ENCODE peak calls at places on chromosome 10, in five cellular contexts. One of them, this sample, is unnamed.

GRCh38 chr10:28300027-28300426 is 2.8 kb downstream of the MPP7 start:
- DNase-seq in sigmoid colon: no peak
- DNase-seq in suprapubic skin: no peak
- DNase-seq in HCT116: no peak
- DNase-seq in spleen: no peak
- DNase-seq in this sample: no peak

GRCh38 chr10:133336131-133337078 is at the start of gene CALY:
- DNase-seq in sigmoid colon: no peak
- DNase-seq in suprapubic skin: no peak
- DNase-seq in HCT116: no peak
- DNase-seq in spleen: peak; percentile 90
- DNase-seq in this sample: peak; percentile 59

GRCh38 chr10:52653510-52653909 is 119.1 kb downstream of the MBL2 start:
- DNase-seq in sigmoid colon: no peak
- DNase-seq in suprapubic skin: no peak
- DNase-seq in HCT116: no peak
- DNase-seq in spleen: no peak
- DNase-seq in this sample: no peak

GRCh38 chr10:62562101-62562500 is 187.9 kb downstream of the ZNF365 start:
- DNase-seq in sigmoid colon: no peak
- DNase-seq in suprapubic skin: no peak
- DNase-seq in HCT116: no peak
- DNase-seq in spleen: no peak
- DNase-seq in this sample: no peak

GRCh38 chr10:24929056-24929544 is 23.3 kb downstream of the PRTFDC1 start:
- DNase-seq in sigmoid colon: no peak
- DNase-seq in suprapubic skin: no peak
- DNase-seq in HCT116: no peak
- DNase-seq in spleen: no peak
- DNase-seq in this sample: no peak

GRCh38 chr10:50846753-50847152 is 38.7 kb downstream of the A1CF start:
- DNase-seq in sigmoid colon: no peak
- DNase-seq in suprapubic skin: no peak
- DNase-seq in HCT116: peak; percentile 74
- DNase-seq in spleen: no peak
- DNase-seq in this sample: no peak

GRCh38 chr10:8992009-8992408 is 937.5 kb downstream of the GATA3 start:
- DNase-seq in sigmoid colon: no peak
- DNase-seq in suprapubic skin: no peak
- DNase-seq in HCT116: no peak
- DNase-seq in spleen: no peak
- DNase-seq in this sample: no peak

GRCh38 chr10:22321156-22321711 is 335 bp downstream of the BMI1 start:
- DNase-seq in sigmoid colon: peak; percentile 81
- DNase-seq in suprapubic skin: peak; percentile 89
- DNase-seq in HCT116: no peak
- DNase-seq in spleen: peak; percentile 92
- DNase-seq in this sample: peak; percentile 57

GRCh38 chr10:30691601-30692015 is 62.1 kb upstream of the LYZL2 start:
- DNase-seq in sigmoid colon: no peak
- DNase-seq in suprapubic skin: no peak
- DNase-seq in HCT116: no peak
- DNase-seq in spleen: no peak
- DNase-seq in this sample: no peak

GRCh38 chr10:4541292-4541691 is 284.7 kb upstream of the AKR1E2 start:
- DNase-seq in sigmoid colon: no peak
- DNase-seq in suprapubic skin: no peak
- DNase-seq in HCT116: peak; percentile 81
- DNase-seq in spleen: no peak
- DNase-seq in this sample: peak; percentile 44

GRCh38 chr10:84227810-84228209 is 2.5 kb upstream of the LRIT2 start:
- DNase-seq in sigmoid colon: no peak
- DNase-seq in suprapubic skin: peak; percentile 21
- DNase-seq in HCT116: no peak
- DNase-seq in spleen: no peak
- DNase-seq in this sample: no peak

GRCh38 chr10:43355749-43356371 is 15.6 kb upstream of the FXYD4 start:
- DNase-seq in sigmoid colon: no peak
- DNase-seq in suprapubic skin: no peak
- DNase-seq in HCT116: peak; percentile 83
- DNase-seq in spleen: no peak
- DNase-seq in this sample: no peak

GRCh38 chr10:6062101-6062771 is at the start of gene IL2RA:
- DNase-seq in sigmoid colon: peak; percentile 60
- DNase-seq in suprapubic skin: peak; percentile 77
- DNase-seq in HCT116: no peak
- DNase-seq in spleen: peak; percentile 81
- DNase-seq in this sample: peak; percentile 25

GRCh38 chr10:101785801-101786200 is 2.6 kb upstream of the NPM3 start:
- DNase-seq in sigmoid colon: no peak
- DNase-seq in suprapubic skin: no peak
- DNase-seq in HCT116: no peak
- DNase-seq in spleen: no peak
- DNase-seq in this sample: no peak

GRCh38 chr10:101782811-101783735 is at the start of gene NPM3:
- DNase-seq in sigmoid colon: peak; percentile 91
- DNase-seq in suprapubic skin: peak; percentile 94
- DNase-seq in HCT116: peak; percentile 59
- DNase-seq in spleen: peak; percentile 94
- DNase-seq in this sample: peak; percentile 81

GRCh38 chr10:101781984-101782810 is 1.0 kb downstream of the NPM3 start:
- DNase-seq in sigmoid colon: peak; percentile 61
- DNase-seq in suprapubic skin: no peak
- DNase-seq in HCT116: peak; percentile 35
- DNase-seq in spleen: peak; percentile 62
- DNase-seq in this sample: peak; percentile 21

GRCh38 chr10:101783736-101784118 is 481 bp upstream of the NPM3 start:
- DNase-seq in sigmoid colon: no peak
- DNase-seq in suprapubic skin: no peak
- DNase-seq in HCT116: no peak
- DNase-seq in spleen: no peak
- DNase-seq in this sample: no peak

GRCh38 chr10:101784558-101784957 is 1.3 kb upstream of the NPM3 start:
- DNase-seq in sigmoid colon: no peak
- DNase-seq in suprapubic skin: no peak
- DNase-seq in HCT116: no peak
- DNase-seq in spleen: no peak
- DNase-seq in this sample: no peak
- TF ChIP-seq POLR2A in sigmoid colon: no peak
- TF ChIP-seq POLR2A in suprapubic skin: no peak
- TF ChIP-seq POLR2A in HCT116: no peak
- TF ChIP-seq POLR2A in spleen: no peak
- TF ChIP-seq POLR2A in this sample: no peak

DNA sequence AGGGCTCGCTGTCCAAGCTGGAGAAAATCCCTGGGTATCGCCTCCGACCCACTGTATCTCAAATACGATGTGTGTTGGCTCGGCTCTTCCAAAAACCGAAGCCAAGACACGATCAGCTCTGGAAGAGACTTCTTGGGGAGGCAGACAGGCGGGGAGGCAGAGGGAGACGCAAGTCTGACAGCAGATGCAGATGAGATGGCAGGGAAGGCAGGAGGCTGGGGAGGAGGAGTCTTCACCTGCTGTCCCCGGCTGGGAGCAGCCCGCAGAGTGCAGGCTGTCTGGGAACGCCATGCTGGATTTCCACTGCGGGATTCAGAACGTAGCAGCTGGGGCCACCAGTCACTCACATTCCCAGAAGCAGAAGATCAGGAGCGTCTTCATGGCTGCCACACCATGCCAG is 29.5 kb downstream of the CTBP2 start:
- DNase-seq in sigmoid colon: no peak
- DNase-seq in suprapubic skin: no peak
- DNase-seq in HCT116: no peak
- DNase-seq in spleen: peak; percentile 42
- DNase-seq in this sample: no peak
- H3K4me1 ChIP-seq in sigmoid colon: peaks cover 23% of the 10 kb centered on the region
- H3K4me1 ChIP-seq in suprapubic skin: peaks cover 8% of the 10 kb centered on the region
- H3K4me1 ChIP-seq in HCT116: peaks cover 5% of the 10 kb centered on the region
- H3K4me1 ChIP-seq in spleen: peaks cover 38% of the 10 kb centered on the region
- H3K4me1 ChIP-seq in this sample: peaks cover 23% of the 10 kb centered on the region

GRCh38 chr10:77640167-77640566 is 2.6 kb upstream of the KCNMA1 start:
- DNase-seq in sigmoid colon: no peak
- DNase-seq in suprapubic skin: no peak
- DNase-seq in HCT116: no peak
- DNase-seq in spleen: no peak
- DNase-seq in this sample: no peak

GRCh38 chr10:77641344-77641743 is 3.7 kb upstream of the KCNMA1 start:
- DNase-seq in sigmoid colon: no peak
- DNase-seq in suprapubic skin: no peak
- DNase-seq in HCT116: no peak
- DNase-seq in spleen: no peak
- DNase-seq in this sample: no peak

GRCh38 chr10:77639756-77640155 is 2.1 kb upstream of the KCNMA1 start:
- DNase-seq in sigmoid colon: no peak
- DNase-seq in suprapubic skin: no peak
- DNase-seq in HCT116: no peak
- DNase-seq in spleen: no peak
- DNase-seq in this sample: no peak

GRCh38 chr10:77643795-77644468 is 6.3 kb upstream of the KCNMA1 start:
- DNase-seq in sigmoid colon: no peak
- DNase-seq in suprapubic skin: no peak
- DNase-seq in HCT116: peak; percentile 49
- DNase-seq in spleen: no peak
- DNase-seq in this sample: peak; percentile 40

GRCh38 chr10:77641788-77642397 is 4.3 kb upstream of the KCNMA1 start:
- DNase-seq in sigmoid colon: peak; percentile 81
- DNase-seq in suprapubic skin: no peak
- DNase-seq in HCT116: peak; percentile 64
- DNase-seq in spleen: no peak
- DNase-seq in this sample: peak; percentile 77
- TF ChIP-seq POLR2AphosphoS5 in sigmoid colon: no peak
- TF ChIP-seq POLR2AphosphoS5 in suprapubic skin: no peak
- TF ChIP-seq POLR2AphosphoS5 in HCT116: no peak
- TF ChIP-seq POLR2AphosphoS5 in spleen: no peak
- TF ChIP-seq POLR2AphosphoS5 in this sample: no peak

GRCh38 chr10:10792681-10793080 is 225.0 kb upstream of the CELF2 start:
- DNase-seq in sigmoid colon: no peak
- DNase-seq in suprapubic skin: no peak
- DNase-seq in HCT116: no peak
- DNase-seq in spleen: no peak
- DNase-seq in this sample: no peak
- TF ChIP-seq POLR2A in sigmoid colon: no peak
- TF ChIP-seq POLR2A in suprapubic skin: no peak
- TF ChIP-seq POLR2A in HCT116: no peak
- TF ChIP-seq POLR2A in spleen: no peak
- TF ChIP-seq POLR2A in this sample: no peak

GRCh38 chr10:72014785-72015480 is 50.7 kb downstream of the CHST3 start:
- DNase-seq in sigmoid colon: no peak
- DNase-seq in suprapubic skin: no peak
- DNase-seq in HCT116: no peak
- DNase-seq in spleen: no peak
- DNase-seq in this sample: no peak

GRCh38 chr10:72016608-72017310 is 52.6 kb downstream of the CHST3 start:
- DNase-seq in sigmoid colon: no peak
- DNase-seq in suprapubic skin: no peak
- DNase-seq in HCT116: no peak
- DNase-seq in spleen: no peak
- DNase-seq in this sample: peak; percentile 60

GRCh38 chr10:72013202-72013945 is 49.2 kb downstream of the CHST3 start:
- DNase-seq in sigmoid colon: no peak
- DNase-seq in suprapubic skin: no peak
- DNase-seq in HCT116: no peak
- DNase-seq in spleen: no peak
- DNase-seq in this sample: peak; percentile 43

GRCh38 chr10:72014197-72014596 is 50.0 kb downstream of the CHST3 start:
- DNase-seq in sigmoid colon: no peak
- DNase-seq in suprapubic skin: no peak
- DNase-seq in HCT116: no peak
- DNase-seq in spleen: no peak
- DNase-seq in this sample: no peak

DNA sequence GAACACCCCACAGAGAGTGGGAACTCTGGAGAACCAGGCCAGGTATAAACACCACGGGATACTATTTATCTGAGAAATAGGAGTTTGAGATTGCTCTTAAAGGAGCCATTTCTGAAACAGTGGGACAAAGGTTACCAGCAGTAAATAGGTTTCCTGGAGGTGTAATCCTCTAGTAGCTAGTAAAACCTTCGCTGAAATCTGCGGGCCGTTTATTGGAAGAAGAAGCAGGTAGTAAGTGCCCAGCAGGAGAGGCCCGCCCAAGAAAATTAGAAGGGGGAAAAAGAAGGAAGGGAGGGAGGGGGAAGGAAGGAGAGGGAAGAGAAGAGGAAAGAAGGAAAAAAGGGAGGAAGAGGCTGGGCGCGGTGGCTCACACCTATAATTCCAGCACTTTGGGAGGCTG is 51.7 kb downstream of the CHST3 start:
- DNase-seq in sigmoid colon: no peak
- DNase-seq in suprapubic skin: no peak
- DNase-seq in HCT116: no peak
- DNase-seq in spleen: no peak
- DNase-seq in this sample: no peak
- H3K4me1 ChIP-seq in sigmoid colon: peaks cover 58% of the 10 kb centered on the region
- H3K4me1 ChIP-seq in suprapubic skin: peaks cover 21% of the 10 kb centered on the region
- H3K4me1 ChIP-seq in HCT116: no peaks in the 10 kb centered on the region
- H3K4me1 ChIP-seq in spleen: peaks cover 19% of the 10 kb centered on the region
- H3K4me1 ChIP-seq in this sample: peaks cover 10% of the 10 kb centered on the region

GRCh38 chr10:114375082-114375481 is 29.2 kb downstream of the AFAP1L2 start:
- DNase-seq in sigmoid colon: no peak
- DNase-seq in suprapubic skin: no peak
- DNase-seq in HCT116: no peak
- DNase-seq in spleen: no peak
- DNase-seq in this sample: no peak
- TF ChIP-seq POLR2AphosphoS5 in sigmoid colon: no peak
- TF ChIP-seq POLR2AphosphoS5 in suprapubic skin: no peak
- TF ChIP-seq POLR2AphosphoS5 in HCT116: no peak
- TF ChIP-seq POLR2AphosphoS5 in spleen: no peak
- TF ChIP-seq POLR2AphosphoS5 in this sample: no peak

GRCh38 chr10:99430451-99431189 is at the start of gene GOT1:
- DNase-seq in sigmoid colon: peak; percentile 99
- DNase-seq in suprapubic skin: peak; percentile 99
- DNase-seq in HCT116: peak; percentile 100
- DNase-seq in spleen: peak; percentile 97
- DNase-seq in this sample: peak; percentile 95
- TF ChIP-seq POLR2A in sigmoid colon: peak; percentile 95
- TF ChIP-seq POLR2A in suprapubic skin: peak; percentile 38
- TF ChIP-seq POLR2A in HCT116: peak; percentile 80
- TF ChIP-seq POLR2A in spleen: no peak
- TF ChIP-seq POLR2A in this sample: peak; percentile 29

This sample was measured in stomach.